ENCODE peak calls at places on chromosomes 16 and 17, in four cellular contexts. S, P, U and T are unnamed samples.

GRCh38 chr17:41665566-41666335 is 22.9 kb upstream of the EIF1 start:
- DNase-seq in P (peak; percentile 93), U (peak; percentile 75), S (no peak), T (peak; percentile 93)

GRCh38 chr17:66466933-66467367 is 164.5 kb downstream of the PRKCA start:
- DNase-seq in U (peak; percentile 99), S (peak; percentile 94), P (no peak), T (peak; percentile 97)

GRCh38 chr17:45432405-45433113 is at the start of gene ARHGAP27:
- DNase-seq in U (no peak), P (no peak), S (no peak), T (peak; percentile 43)

GRCh38 chr17:21388066-21388465 is 11.9 kb downstream of the KCNJ12 start:
- DNase-seq in U (peak; percentile 52), P (no peak), S (no peak), T (no peak)

GRCh38 chr17:66114609-66115008 is 77.3 kb downstream of the CEP112 start:
- DNase-seq in U (no peak), S (no peak), P (no peak), T (no peak)

GRCh38 chr16:49876716-49877129 is 20.8 kb upstream of the ZNF423 start:
- DNase-seq in P (peak; percentile 78), U (no peak), S (no peak), T (peak; percentile 70)

GRCh38 chr16:11204513-11205047 is 51.4 kb downstream of the SOCS1 start:
- DNase-seq in U (no peak), S (no peak), P (no peak), T (no peak)

GRCh38 chr17:48731355-48731754 is 2.8 kb upstream of the HOXB13 start:
- DNase-seq in P (no peak), U (no peak), S (no peak), T (no peak)

GRCh38 chr17:77995146-77995852 is 36.8 kb downstream of the TNRC6C start:
- DNase-seq in S (no peak), P (no peak), U (peak; percentile 49), T (no peak)

GRCh38 chr16:79296491-79296890 is 304.0 kb downstream of the MAF start:
- DNase-seq in P (no peak), U (no peak), S (no peak), T (no peak)

GRCh38 chr17:48610282-48611211 is at the start of gene HOXB7:
- DNase-seq in P (no peak), S (no peak), U (peak; percentile 48), T (no peak)

GRCh38 chr17:62899349-62899748 is 66.7 kb upstream of the TANC2 start:
- DNase-seq in P (no peak), S (no peak), U (no peak), T (no peak)

GRCh38 chr17:39139561-39139960 is 11.9 kb downstream of the PLXDC1 start:
- DNase-seq in S (no peak), U (no peak), P (no peak), T (no peak)

GRCh38 chr17:76598004-76598439 is 12.4 kb upstream of the ST6GALNAC2 start:
- DNase-seq in S (no peak), U (no peak), P (no peak), T (no peak)

GRCh38 chr16:69225136-69225535 is 38.2 kb downstream of the SNTB2 start:
- DNase-seq in U (no peak), S (no peak), P (no peak), T (no peak)

GRCh38 chr16:87686697-87687570 is 78.9 kb downstream of the KLHDC4 start:
- DNase-seq in P (no peak), S (no peak), U (peak; percentile 35), T (no peak)

GRCh38 chr17:74466111-74466784 is at the start of gene CD300A:
- DNase-seq in U (no peak), P (no peak), S (no peak), T (no peak)

GRCh38 chr16:85306793-85307551 is 194.7 kb upstream of the CIBAR2 start:
- DNase-seq in S (no peak), U (no peak), P (no peak), T (no peak)

GRCh38 chr16:52492789-52493357 is 54.1 kb downstream of the TOX3 start:
- DNase-seq in U (no peak), S (no peak), P (no peak), T (no peak)

GRCh38 chr16:9094008-9094846 is 2.8 kb downstream of the HAPSTR1 start:
- DNase-seq in U (no peak), S (no peak), P (no peak), T (peak; percentile 38)

GRCh38 chr17:12592941-12593340 is 72.7 kb upstream of the MYOCD start:
- DNase-seq in U (no peak), S (no peak), P (no peak), T (no peak)

GRCh38 chr16:68499011-68499410 is 40.1 kb upstream of the ZFP90 start:
- DNase-seq in P (no peak), U (no peak), S (no peak), T (no peak)

GRCh38 chr16:11410382-11411058 is 65.3 kb downstream of the RMI2 start:
- DNase-seq in S (no peak), P (peak; percentile 86), U (no peak), T (peak; percentile 58)

GRCh38 chr16:84540194-84540593 is 35.7 kb upstream of the MEAK7 start:
- DNase-seq in U (no peak), S (no peak), P (no peak), T (no peak)

GRCh38 chr17:10077561-10078299 is 120.7 kb downstream of the GAS7 start:
- DNase-seq in U (no peak), P (no peak), S (no peak), T (no peak)